ENCODE peak calls at places on chromosome 14, in six cellular contexts. E is body of pancreas, S is mesenchymal stem cell, D is spleen, P is fibroblast of lung, R is cardiac muscle cell. Y is an unnamed sample. For H3K4me1, the result is how much of the 10 kb centered on the place peaks cover.

GRCh38 chr14:30874120-30874998 is at the start of gene COCH:
- DNase-seq in E (peak), S (no peak), D (peak), P (peak), R (peak), Y (peak)

GRCh38 chr14:92846162-92846897 is 52.2 kb downstream of the GOLGA5 start:
- DNase-seq in E (peak), S (peak), D (no peak), P (peak), R (no peak), Y (no peak)

GRCh38 chr14:37592288-37593274 is 2.5 kb downstream of the FOXA1 start:
- DNase-seq in E (no peak), S (peak), D (no peak), P (no peak), R (no peak), Y (peak)

GRCh38 chr14:38989917-38990546 is 113.0 kb downstream of the SEC23A start:
- DNase-seq in E (no peak), S (no peak), D (no peak), P (no peak), R (no peak), Y (no peak)

GRCh38 chr14:56207626-56208297 is 89.6 kb downstream of the PELI2 start:
- DNase-seq in E (no peak), S (no peak), D (no peak), P (peak), R (no peak), Y (no peak)

GRCh38 chr14:32129124-32129523 is 52.0 kb downstream of the ARHGAP5 start:
- DNase-seq in E (no peak), S (no peak), D (no peak), P (peak), R (no peak), Y (no peak)

GRCh38 chr14:104734991-104735779 is 11.2 kb downstream of the ADSS1 start:
- DNase-seq in E (no peak), S (no peak), D (no peak), P (no peak), R (no peak), Y (no peak)

GRCh38 chr14:103045387-103045869 is 11.9 kb downstream of the CDC42BPB start:
- DNase-seq in E (no peak), S (no peak), D (peak), P (no peak), R (peak), Y (no peak)

GRCh38 chr14:91350813-91351507 is 66.7 kb downstream of the CCDC88C start:
- DNase-seq in E (no peak), S (no peak), D (peak), P (no peak), R (no peak), Y (no peak)

GRCh38 chr14:69797573-69798338 is 715 bp upstream of the SLC10A1 start:
- DNase-seq in E (no peak), S (no peak), D (no peak), P (no peak), R (no peak), Y (no peak)

GRCh38 chr14:25009891-25010290 is 40.1 kb downstream of the STXBP6 start:
- DNase-seq in E (no peak), S (peak), D (no peak), P (peak), R (peak), Y (no peak)

DNA sequence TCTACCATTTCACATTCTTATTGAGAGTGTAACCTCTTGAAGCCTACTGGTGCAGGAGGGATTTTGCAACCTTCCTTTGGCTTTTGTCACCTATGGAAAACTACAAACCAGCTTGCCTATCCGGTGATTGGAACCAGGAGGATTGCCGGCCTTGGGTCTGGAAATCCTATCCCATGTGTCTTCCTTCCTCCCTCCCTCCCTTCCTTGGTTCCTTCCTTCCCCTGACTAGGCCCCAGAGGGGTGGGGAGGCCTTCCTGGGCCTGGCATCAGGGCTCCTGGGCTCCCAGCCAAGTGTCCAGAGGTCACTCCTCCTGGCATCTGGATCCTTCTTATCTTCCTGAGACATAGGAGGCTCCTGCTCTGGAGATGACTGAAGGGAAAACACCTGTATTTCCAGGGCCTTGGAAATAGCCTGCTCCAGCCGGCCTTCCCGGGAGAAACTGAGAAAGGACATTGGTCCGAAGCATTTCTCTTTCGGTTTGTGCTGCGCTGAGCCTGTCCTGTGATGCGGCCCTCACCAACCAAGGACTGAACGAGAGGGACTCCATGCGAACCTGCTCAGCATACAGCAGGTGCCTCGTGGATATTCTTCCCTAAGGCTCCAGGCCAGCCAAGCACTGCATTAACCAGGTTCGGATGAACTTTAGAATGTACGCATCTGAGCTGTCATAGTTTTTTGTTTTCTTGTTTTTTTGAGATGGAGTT is 43.4 kb downstream of the PSMA6 start:
- DNase-seq in E (peak), S (peak), D (no peak), P (no peak), R (peak), Y (peak)
- H3K4me3 ChIP-seq in E (no peak), S (no peak), D (no peak), P (no peak), R (no peak), Y (no peak)

GRCh38 chr14:73170686-73171085 is 34.4 kb downstream of the PSEN1 start:
- DNase-seq in E (no peak), S (no peak), D (no peak), P (no peak), R (no peak), Y (no peak)
- H3K27ac ChIP-seq in E (no peak), S (no peak), D (no peak), P (no peak), R (no peak), Y (no peak)

DNA sequence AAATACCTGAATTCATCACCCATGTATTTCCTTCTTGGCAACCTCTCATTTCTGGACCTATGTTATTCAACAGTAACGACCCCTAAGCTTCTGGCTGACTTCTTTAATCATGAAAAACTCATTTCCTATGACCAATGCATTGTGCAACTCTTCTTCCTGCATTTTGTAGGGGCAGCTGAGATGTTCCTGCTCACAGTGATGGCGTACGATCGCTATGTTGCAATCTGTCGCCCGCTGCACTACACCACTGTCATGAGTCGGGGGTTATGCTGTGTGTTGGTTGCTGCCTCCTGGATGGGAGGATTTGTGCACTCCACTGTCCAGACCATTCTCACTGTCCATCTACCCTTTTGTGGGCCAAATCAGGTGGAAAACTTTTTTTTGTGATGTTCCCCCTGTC is 356 bp downstream of the OR4Q2 start:
- DNase-seq in E (peak), S (no peak), D (no peak), P (no peak), R (no peak), Y (no peak)
- H3K4me1 ChIP-seq in E (under half), S (under half), D (under half), P (under half), R (under half), Y (under half)

GRCh38 chr14:101516401-101516800 is 44.9 kb upstream of the DIO3 start:
- DNase-seq in E (no peak), S (no peak), D (no peak), P (no peak), R (no peak), Y (no peak)
- H3K4me3 ChIP-seq in E (no peak), S (no peak), D (no peak), P (no peak), R (no peak), Y (no peak)

GRCh38 chr14:23539867-23540469 is 11.6 kb downstream of the ZFHX2 start:
- DNase-seq in E (no peak), S (no peak), D (peak), P (no peak), R (no peak), Y (no peak)
- H3K27ac ChIP-seq in E (no peak), S (no peak), D (no peak), P (no peak), R (no peak), Y (no peak)

GRCh38 chr14:84273181-84273580 is 1256.8 kb upstream of the FLRT2 start:
- DNase-seq in E (no peak), S (no peak), D (no peak), P (no peak), R (no peak), Y (no peak)
- H3K4me1 ChIP-seq in E (under half), S (under half), D (under half), P (under half), R (under half), Y (under half)

DNA sequence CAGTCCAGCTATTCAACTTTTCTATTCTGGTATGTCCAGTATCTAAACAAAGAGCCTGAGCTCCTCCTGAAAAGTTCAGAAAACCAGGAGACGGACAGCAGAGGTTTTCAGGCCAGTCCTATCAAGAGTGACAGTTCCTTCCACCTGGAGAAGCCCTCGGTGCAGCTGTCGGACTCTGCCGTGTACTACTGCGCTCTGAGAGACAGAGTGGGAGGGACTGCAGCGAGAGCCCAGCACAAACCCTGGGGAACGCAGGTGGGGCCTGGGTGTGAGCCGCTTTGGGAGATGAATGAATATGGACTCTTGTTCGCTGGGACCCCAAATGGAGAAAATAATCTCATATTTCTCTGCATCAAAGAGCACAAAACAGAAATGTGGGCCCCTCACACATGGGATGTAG is 329.9 kb upstream of the OR4E1 start:
- DNase-seq in E (no peak), S (no peak), D (no peak), P (no peak), R (no peak), Y (no peak)
- H3K4me3 ChIP-seq in E (no peak), S (no peak), D (no peak), P (no peak), R (no peak), Y (no peak)

GRCh38 chr14:52792097-52792415 is 649 bp upstream of the GNPNAT1 start:
- DNase-seq in E (no peak), S (no peak), D (no peak), P (no peak), R (no peak), Y (peak)

GRCh38 chr14:52790756-52791203 is 627 bp downstream of the GNPNAT1 start:
- DNase-seq in E (no peak), S (no peak), D (no peak), P (no peak), R (no peak), Y (no peak)

GRCh38 chr14:52791204-52792096 is at the start of gene GNPNAT1:
- DNase-seq in E (peak), S (peak), D (peak), P (peak), R (peak), Y (peak)

GRCh38 chr14:52789118-52789517 is 2.3 kb downstream of the GNPNAT1 start:
- DNase-seq in E (no peak), S (peak), D (no peak), P (no peak), R (no peak), Y (no peak)

DNA sequence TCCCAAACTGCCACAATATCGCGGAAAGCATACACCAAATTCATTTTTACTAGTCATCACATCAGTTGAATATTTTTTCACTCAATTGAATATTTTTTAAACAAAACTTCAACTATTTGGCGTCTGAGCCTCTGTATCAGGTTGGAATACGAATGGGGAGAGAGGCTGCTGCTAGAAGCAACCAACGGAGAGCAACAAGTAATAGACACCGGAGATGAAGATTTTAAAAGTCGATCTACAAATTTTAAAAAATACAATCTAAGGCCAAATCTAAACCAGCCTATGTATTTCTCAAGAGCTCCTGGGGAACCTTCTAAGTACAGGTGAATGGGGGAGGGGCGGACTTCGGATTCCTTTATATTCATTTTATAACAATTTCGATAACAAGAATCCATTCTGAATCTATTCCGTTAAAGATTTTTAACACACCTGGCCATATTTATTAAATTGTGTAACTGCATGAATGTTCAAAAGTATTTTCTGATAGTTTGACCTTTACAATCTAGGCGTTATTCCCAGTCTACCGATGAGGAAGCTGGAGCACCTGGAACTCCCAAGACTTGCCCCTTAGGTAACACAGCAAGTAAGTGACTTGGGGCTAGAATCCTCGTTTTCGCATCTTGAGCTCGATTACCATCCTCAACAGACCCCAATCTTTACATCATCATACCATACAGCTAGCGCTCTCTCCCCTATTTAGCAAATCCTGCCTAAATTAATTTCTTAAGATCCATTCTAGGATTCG is 1.2 kb downstream of the GNPNAT1 start:
- DNase-seq in E (peak), S (peak), D (no peak), P (no peak), R (peak), Y (no peak)
- H3K27ac ChIP-seq in E (peak), S (no peak), D (peak), P (peak), R (no peak), Y (no peak)

Y was measured in right cardiac atrium.